ENCODE peak calls at places on chromosomes 4 and X, in eight cellular contexts. One of them, this sample, is unnamed.

GRCh38 chr4:25816591-25817058 is 46.2 kb downstream of the SEL1L3 start:
- DNase-seq in COLO829: no peak
- DNase-seq in activated naive CD4-positive, alpha-beta T cell: no peak
- DNase-seq in nucleus accumbens: no peak
- DNase-seq in testis: no peak
- DNase-seq in T-cell: no peak
- DNase-seq in SK-N-DZ: no peak
- DNase-seq in stromal cell of bone marrow: no peak
- DNase-seq in this sample: no peak

GRCh38 chr4:75655562-75655961 is 17.6 kb downstream of the G3BP2 start:
- DNase-seq in COLO829: no peak
- DNase-seq in activated naive CD4-positive, alpha-beta T cell: no peak
- DNase-seq in nucleus accumbens: no peak
- DNase-seq in testis: no peak
- DNase-seq in T-cell: no peak
- DNase-seq in SK-N-DZ: no peak
- DNase-seq in stromal cell of bone marrow: no peak
- DNase-seq in this sample: no peak

GRCh38 chrX:125289209-125289608 is 30.5 kb upstream of the TEX13C start:
- DNase-seq in COLO829: no peak
- DNase-seq in activated naive CD4-positive, alpha-beta T cell: no peak
- DNase-seq in nucleus accumbens: no peak
- DNase-seq in testis: no peak
- DNase-seq in T-cell: no peak
- DNase-seq in SK-N-DZ: no peak
- DNase-seq in stromal cell of bone marrow: no peak
- DNase-seq in this sample: no peak

GRCh38 chrX:54024350-54024749 is 19.9 kb downstream of the PHF8 start:
- DNase-seq in COLO829: no peak
- DNase-seq in activated naive CD4-positive, alpha-beta T cell: no peak
- DNase-seq in nucleus accumbens: no peak
- DNase-seq in testis: no peak
- DNase-seq in T-cell: no peak
- DNase-seq in SK-N-DZ: no peak
- DNase-seq in stromal cell of bone marrow: no peak
- DNase-seq in this sample: no peak

GRCh38 chr4:187993827-187994226 is 1.7 kb upstream of the ZFP42 start:
- DNase-seq in COLO829: no peak
- DNase-seq in activated naive CD4-positive, alpha-beta T cell: no peak
- DNase-seq in nucleus accumbens: no peak
- DNase-seq in testis: peak
- DNase-seq in T-cell: no peak
- DNase-seq in SK-N-DZ: no peak
- DNase-seq in stromal cell of bone marrow: peak
- DNase-seq in this sample: no peak

GRCh38 chrX:1546601-1547275 is 9.8 kb upstream of the P2RY8 start:
- DNase-seq in COLO829: no peak
- DNase-seq in activated naive CD4-positive, alpha-beta T cell: no peak
- DNase-seq in nucleus accumbens: no peak
- DNase-seq in testis: no peak
- DNase-seq in T-cell: no peak
- DNase-seq in SK-N-DZ: no peak
- DNase-seq in stromal cell of bone marrow: no peak
- DNase-seq in this sample: no peak

GRCh38 chr4:107647591-107647990 is 72.4 kb downstream of the PAPSS1 start:
- DNase-seq in COLO829: no peak
- DNase-seq in activated naive CD4-positive, alpha-beta T cell: no peak
- DNase-seq in nucleus accumbens: no peak
- DNase-seq in testis: no peak
- DNase-seq in T-cell: no peak
- DNase-seq in SK-N-DZ: no peak
- DNase-seq in stromal cell of bone marrow: no peak
- DNase-seq in this sample: no peak

GRCh38 chr4:147994491-147995385 is 262.9 kb downstream of the ARHGAP10 start:
- DNase-seq in COLO829: no peak
- DNase-seq in activated naive CD4-positive, alpha-beta T cell: no peak
- DNase-seq in nucleus accumbens: no peak
- DNase-seq in testis: no peak
- DNase-seq in T-cell: no peak
- DNase-seq in SK-N-DZ: no peak
- DNase-seq in stromal cell of bone marrow: no peak
- DNase-seq in this sample: no peak

GRCh38 chrX:148929686-148930085 is 429.3 kb downstream of the AFF2 start:
- DNase-seq in COLO829: no peak
- DNase-seq in activated naive CD4-positive, alpha-beta T cell: no peak
- DNase-seq in nucleus accumbens: no peak
- DNase-seq in testis: no peak
- DNase-seq in T-cell: no peak
- DNase-seq in SK-N-DZ: no peak
- DNase-seq in stromal cell of bone marrow: no peak
- DNase-seq in this sample: no peak

GRCh38 chr4:108878781-108879180 is 115.9 kb upstream of the ETNPPL start:
- DNase-seq in COLO829: no peak
- DNase-seq in activated naive CD4-positive, alpha-beta T cell: no peak
- DNase-seq in nucleus accumbens: no peak
- DNase-seq in testis: no peak
- DNase-seq in T-cell: no peak
- DNase-seq in SK-N-DZ: no peak
- DNase-seq in stromal cell of bone marrow: no peak
- DNase-seq in this sample: no peak

GRCh38 chrX:41085883-41086626 is 810 bp downstream of the USP9X start:
- DNase-seq in COLO829: no peak
- DNase-seq in activated naive CD4-positive, alpha-beta T cell: peak
- DNase-seq in nucleus accumbens: peak
- DNase-seq in testis: peak
- DNase-seq in T-cell: no peak
- DNase-seq in SK-N-DZ: peak
- DNase-seq in stromal cell of bone marrow: no peak
- DNase-seq in this sample: peak

GRCh38 chr4:150211016-150211415 is 132.8 kb downstream of the DCLK2 start:
- DNase-seq in COLO829: no peak
- DNase-seq in activated naive CD4-positive, alpha-beta T cell: no peak
- DNase-seq in nucleus accumbens: peak
- DNase-seq in testis: no peak
- DNase-seq in T-cell: no peak
- DNase-seq in SK-N-DZ: no peak
- DNase-seq in stromal cell of bone marrow: no peak
- DNase-seq in this sample: peak

GRCh38 chrX:48754124-48754667 is 7.4 kb upstream of the GLOD5 start:
- DNase-seq in COLO829: no peak
- DNase-seq in activated naive CD4-positive, alpha-beta T cell: no peak
- DNase-seq in nucleus accumbens: no peak
- DNase-seq in testis: no peak
- DNase-seq in T-cell: no peak
- DNase-seq in SK-N-DZ: no peak
- DNase-seq in stromal cell of bone marrow: no peak
- DNase-seq in this sample: no peak

GRCh38 chrX:135453381-135453780 is 31.6 kb downstream of the SMIM10L2A start:
- DNase-seq in COLO829: no peak
- DNase-seq in activated naive CD4-positive, alpha-beta T cell: no peak
- DNase-seq in nucleus accumbens: no peak
- DNase-seq in testis: no peak
- DNase-seq in T-cell: no peak
- DNase-seq in SK-N-DZ: no peak
- DNase-seq in stromal cell of bone marrow: no peak
- DNase-seq in this sample: no peak

This sample was measured in hippocampal formation.